ENCODE peak calls at places on chromosomes 11 and 22, in nine cellular contexts. J, O, P, B, W, X, T, Z and S are unnamed samples. For H3K36me3, the result is how much of the 10 kb centered on the place peaks cover.

GRCh38 chr22:23169032-23169384 is 11.3 kb upstream of the BCR start:
- DNase-seq in J (no peak), O (no peak), P (no peak), B (no peak), W (no peak), X (no peak), T (no peak), Z (no peak), S (no peak)

GRCh38 chr22:50396751-50397370 is 53.7 kb downstream of the PPP6R2 start:
- DNase-seq in J (no peak), O (peak), P (no peak), B (no peak), W (no peak), X (no peak), T (peak), Z (no peak), S (no peak)

GRCh38 chr22:45770506-45770905 is 98.9 kb downstream of the ATXN10 start:
- DNase-seq in J (no peak), O (no peak), P (no peak), B (no peak), W (no peak), X (peak), T (no peak), Z (no peak), S (no peak)

GRCh38 chr11:66465371-66466224 is 1.1 kb upstream of the PELI3 start:
- DNase-seq in J (no peak), O (no peak), P (no peak), B (no peak), W (no peak), X (peak), T (no peak), Z (no peak), S (no peak)

GRCh38 chr11:69887841-69888670 is 68.8 kb upstream of the FGF3 start:
- DNase-seq in J (no peak), O (no peak), P (no peak), B (no peak), W (peak), X (no peak), T (no peak), Z (no peak), S (no peak)

GRCh38 chr11:60121259-60121658 is 32.8 kb downstream of the MS4A2 start:
- DNase-seq in J (no peak), O (peak), P (no peak), B (no peak), W (no peak), X (peak), T (peak), Z (peak), S (no peak)

GRCh38 chr22:27170491-27170890 is 513.1 kb downstream of the MIAT start:
- DNase-seq in J (no peak), O (no peak), P (no peak), B (peak), W (peak), X (no peak), T (no peak), Z (peak), S (peak)

GRCh38 chr11:69102732-69103615 is 52.8 kb upstream of the SMIM38 start:
- DNase-seq in J (no peak), O (no peak), P (no peak), B (no peak), W (no peak), X (no peak), T (peak), Z (no peak), S (peak)

GRCh38 chr11:125262825-125263218 is 98.3 kb downstream of the PKNOX2 start:
- DNase-seq in J (no peak), O (no peak), P (no peak), B (no peak), W (peak), X (no peak), T (peak), Z (no peak), S (no peak)

GRCh38 chr11:15490535-15490934 is 375.8 kb downstream of the INSC start:
- DNase-seq in J (no peak), O (no peak), P (no peak), B (no peak), W (no peak), X (no peak), T (no peak), Z (no peak), S (no peak)

GRCh38 chr11:127000291-127000968 is at the start of gene KIRREL3:
- DNase-seq in J (no peak), O (no peak), P (no peak), B (no peak), W (no peak), X (no peak), T (peak), Z (peak), S (no peak)

GRCh38 chr11:59669611-59670009 is 773 bp upstream of the PATL1 start:
- DNase-seq in J (no peak), O (peak), P (peak), B (peak), W (no peak), X (no peak), T (peak), Z (peak), S (no peak)

GRCh38 chr11:36022891-36023290 is 79.0 kb downstream of the LDLRAD3 start:
- DNase-seq in J (no peak), O (no peak), P (no peak), B (no peak), W (no peak), X (no peak), T (no peak), Z (no peak), S (no peak)

GRCh38 chr11:65427691-65428577 is 5.3 kb downstream of the NEAT1 start:
- DNase-seq in J (peak), O (peak), P (no peak), B (peak), W (no peak), X (peak), T (no peak), Z (peak), S (no peak)

GRCh38 chr11:65426839-65427690 is 4.5 kb downstream of the NEAT1 start:
- DNase-seq in J (peak), O (peak), P (peak), B (peak), W (no peak), X (peak), T (peak), Z (peak), S (no peak)

GRCh38 chr11:65424200-65425104 is 1.9 kb downstream of the NEAT1 start:
- DNase-seq in J (peak), O (no peak), P (peak), B (peak), W (peak), X (peak), T (no peak), Z (peak), S (peak)

GRCh38 chr11:65425105-65425970 is 2.7 kb downstream of the NEAT1 start:
- DNase-seq in J (peak), O (peak), P (peak), B (peak), W (no peak), X (peak), T (peak), Z (peak), S (no peak)

DNA sequence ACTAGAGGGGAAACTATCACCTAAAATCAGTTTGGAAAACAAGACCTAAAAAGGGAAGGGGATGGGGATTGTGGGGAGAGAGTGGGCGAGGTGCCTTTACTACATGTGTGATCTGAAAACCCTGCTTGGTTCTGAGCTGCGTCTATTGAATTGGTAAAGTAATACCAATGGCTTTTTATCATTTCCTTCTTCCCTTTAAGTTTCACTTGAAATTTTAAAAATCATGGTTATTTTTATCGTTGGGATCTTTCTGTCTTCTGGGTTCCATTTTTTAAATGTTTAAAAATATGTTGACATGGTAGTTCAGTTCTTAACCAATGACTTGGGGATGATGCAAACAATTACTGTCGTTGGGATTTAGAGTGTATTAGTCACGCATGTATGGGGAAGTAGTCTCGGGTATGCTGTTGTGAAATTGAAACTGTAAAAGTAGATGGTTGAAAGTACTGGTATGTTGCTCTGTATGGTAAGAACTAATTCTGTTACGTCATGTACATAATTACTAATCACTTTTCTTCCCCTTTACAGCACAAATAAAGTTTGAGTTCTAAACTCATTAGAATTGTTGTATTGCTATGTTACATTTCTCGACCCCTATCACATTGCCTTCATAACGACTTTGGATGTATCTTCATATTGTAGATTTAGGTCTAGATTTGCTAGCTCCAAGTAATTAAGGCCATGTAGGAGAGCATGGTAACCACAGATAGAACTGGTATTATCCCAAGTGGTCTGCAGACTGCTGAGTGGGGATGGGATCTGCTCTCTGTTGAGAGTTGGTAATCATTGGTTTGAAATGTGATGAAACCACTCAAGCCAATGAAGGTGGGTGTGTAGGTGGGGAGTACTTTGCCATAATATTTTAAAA is 3.6 kb downstream of the NEAT1 start:
- DNase-seq in J (no peak), O (peak), P (peak), B (no peak), W (no peak), X (peak), T (no peak), Z (peak), S (no peak)
- H3K36me3 ChIP-seq in J (under half), O (under half), P (under half), B (half or more), W (under half), X (under half), T (under half), Z (under half), S (under half)

DNA sequence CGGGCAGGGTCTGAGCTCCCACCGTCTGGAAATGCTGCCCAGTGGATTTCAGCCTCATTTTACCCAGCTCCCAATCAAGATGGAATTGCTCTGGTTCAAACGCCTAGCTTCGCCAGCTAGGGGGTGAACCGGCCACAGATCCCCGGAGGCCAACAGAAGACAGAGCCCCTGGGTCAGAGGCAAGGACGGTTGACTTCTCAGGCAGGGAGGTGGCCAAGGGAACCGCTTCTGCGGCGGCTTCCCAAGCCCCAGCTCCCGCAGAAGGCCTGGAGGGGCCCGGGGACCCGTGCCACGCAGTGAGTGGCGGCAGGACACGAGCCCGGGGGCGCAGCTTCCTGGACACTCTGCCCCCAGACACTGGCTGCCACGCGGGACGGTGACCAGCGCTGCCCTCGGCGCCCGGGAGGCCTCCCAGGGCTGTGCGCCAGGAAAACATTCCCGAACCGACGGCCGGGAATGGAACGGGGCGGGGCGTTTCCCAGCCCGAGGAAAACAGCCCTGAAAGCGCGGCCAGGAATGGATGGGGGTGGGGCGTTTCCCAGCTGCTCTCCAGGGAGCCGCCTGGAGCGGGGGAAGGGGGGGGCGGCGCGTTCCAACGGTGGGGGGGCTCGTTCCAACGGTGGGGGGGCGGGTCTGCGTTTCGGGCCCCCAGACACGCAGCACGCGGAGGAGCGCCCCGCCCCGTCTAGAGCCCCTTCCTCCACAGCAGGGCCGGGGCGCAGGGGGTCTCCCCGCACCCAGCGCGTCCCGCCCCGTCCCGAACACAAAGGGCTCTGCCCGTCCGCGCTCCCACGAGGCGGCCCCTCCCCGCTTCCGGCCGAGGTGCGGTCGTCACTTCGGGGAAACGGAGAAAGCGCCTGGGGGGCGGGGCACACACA is 13.5 kb upstream of the B4GALNT4 start:
- DNase-seq in J (peak), O (peak), P (peak), B (peak), W (peak), X (peak), T (peak), Z (peak), S (peak)
- H3K36me3 ChIP-seq in J (under half), O (under half), P (under half), B (under half), W (under half), X (under half), T (under half), Z (under half), S (under half)

DNA sequence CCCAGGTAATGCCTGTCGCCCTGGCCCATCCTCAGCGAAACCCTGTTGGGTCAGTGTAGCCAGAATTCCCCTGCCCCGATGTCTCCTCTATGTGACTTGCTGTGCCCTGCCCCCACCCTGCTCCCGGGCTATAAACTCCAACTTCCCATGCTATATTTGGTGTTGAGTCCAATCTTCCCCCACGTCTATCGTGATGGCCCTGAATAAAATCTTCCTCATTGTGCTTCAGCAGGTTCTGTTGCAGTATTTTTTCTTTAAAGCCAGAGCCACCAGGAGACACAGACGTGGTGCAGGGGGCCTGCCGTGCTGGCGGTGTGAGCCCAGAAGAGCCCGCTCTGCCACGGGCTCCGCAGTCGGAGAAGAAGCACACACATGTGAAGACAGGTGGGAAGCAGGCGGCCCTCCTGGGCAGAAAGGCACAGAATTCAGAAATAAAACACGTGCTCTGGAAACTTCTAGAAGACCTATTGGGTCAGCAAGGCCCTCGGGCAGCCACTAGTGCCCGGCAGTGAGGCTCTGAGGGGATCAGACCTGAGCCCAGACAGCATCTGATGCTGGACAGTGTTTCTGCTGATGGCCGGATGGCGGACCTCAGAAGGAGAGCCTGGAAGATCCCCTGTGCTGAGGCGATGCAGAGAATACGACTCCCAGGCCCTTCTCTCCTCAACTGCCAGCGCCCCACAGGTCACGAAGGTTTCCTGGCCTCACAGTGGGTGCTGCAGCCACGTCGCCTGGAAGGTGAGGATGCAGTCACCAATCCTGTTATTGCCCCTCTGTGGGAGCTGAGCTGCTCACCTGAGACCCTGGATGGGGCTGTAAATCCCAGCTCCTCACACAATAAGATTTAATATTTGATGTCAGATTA is 501.9 kb downstream of the BRD1 start:
- DNase-seq in J (no peak), O (no peak), P (no peak), B (no peak), W (no peak), X (no peak), T (no peak), Z (no peak), S (no peak)
- H3K36me3 ChIP-seq in J (under half), O (under half), P (under half), B (under half), W (under half), X (under half), T (under half), Z (under half), S (under half)

GRCh38 chr11:133926466-133927246 is 30.1 kb downstream of the IGSF9B start:
- DNase-seq in J (no peak), O (no peak), P (no peak), B (no peak), W (no peak), X (no peak), T (no peak), Z (no peak), S (no peak)

GRCh38 chr11:133928628-133929059 is 28.1 kb downstream of the IGSF9B start:
- DNase-seq in J (peak), O (no peak), P (peak), B (no peak), W (no peak), X (no peak), T (peak), Z (peak), S (peak)

GRCh38 chr11:133927690-133928627 is 28.8 kb downstream of the IGSF9B start:
- DNase-seq in J (peak), O (peak), P (peak), B (peak), W (peak), X (peak), T (peak), Z (peak), S (peak)

GRCh38 chr11:133924661-133925060 is 32.1 kb downstream of the IGSF9B start:
- DNase-seq in J (no peak), O (no peak), P (no peak), B (no peak), W (no peak), X (no peak), T (no peak), Z (no peak), S (no peak)

DNA sequence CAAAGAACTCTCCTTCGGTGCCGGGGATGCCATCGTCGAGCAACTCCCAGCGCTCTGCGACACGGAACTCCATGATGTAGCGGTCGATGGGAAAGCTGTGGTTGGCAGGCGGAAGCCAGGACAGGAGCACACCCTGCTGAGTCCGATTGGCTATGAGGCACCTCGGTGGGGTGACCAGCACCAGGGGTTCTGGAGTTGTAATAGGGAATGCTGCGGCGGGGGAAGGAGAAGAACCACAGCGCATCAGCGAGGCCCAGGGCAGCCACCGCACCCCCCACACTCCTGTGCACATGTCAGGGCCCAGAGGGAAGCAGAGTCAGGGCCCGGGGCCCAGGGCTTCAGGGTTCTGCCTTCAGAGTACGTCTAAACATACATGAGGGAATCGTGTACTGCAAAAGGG is 31.0 kb downstream of the IGSF9B start:
- DNase-seq in J (no peak), O (no peak), P (no peak), B (no peak), W (no peak), X (no peak), T (no peak), Z (no peak), S (no peak)
- H3K36me3 ChIP-seq in J (under half), O (under half), P (under half), B (half or more), W (under half), X (under half), T (under half), Z (under half), S (half or more)

GRCh38 chr11:94858012-94858705 is 90.0 kb downstream of the AMOTL1 start:
- DNase-seq in J (no peak), O (no peak), P (no peak), B (no peak), W (no peak), X (no peak), T (no peak), Z (no peak), S (no peak)
- H3K36me3 ChIP-seq in J (under half), O (under half), P (under half), B (half or more), W (under half), X (under half), T (under half), Z (under half), S (half or more)

GRCh38 chr11:122803716-122804115 is 34.6 kb upstream of the CRTAM start:
- DNase-seq in J (no peak), O (no peak), P (no peak), B (no peak), W (no peak), X (no peak), T (no peak), Z (no peak), S (no peak)
- H3K36me3 ChIP-seq in J (under half), O (under half), P (half or more), B (under half), W (under half), X (half or more), T (under half), Z (under half), S (under half)